ENCODE peak calls at places on chromosome 18, in five cellular contexts. L is renal cortical epithelial cell, X is substantia nigra, N is K562, R is body of pancreas. M is an unnamed sample.

GRCh38 chr18:74203811-74204210 is 55.5 kb downstream of the TIMM21 start:
- DNase-seq in N (no peak), R (no peak), L (no peak), X (no peak), M (no peak)

GRCh38 chr18:79512461-79513380 is 117.0 kb downstream of the NFATC1 start:
- DNase-seq in L (no peak), X (no peak), R (peak), N (no peak), M (no peak)

GRCh38 chr18:72674710-72675109 is 130.6 kb upstream of the CBLN2 start:
- DNase-seq in L (no peak), X (no peak), N (no peak), R (no peak), M (no peak)

GRCh38 chr18:3211236-3211992 is 8.4 kb downstream of the MYOM1 start:
- DNase-seq in X (no peak), L (peak), R (no peak), N (no peak), M (no peak)

GRCh38 chr18:71727909-71728308 is 816.2 kb downstream of the CBLN2 start:
- DNase-seq in N (no peak), R (no peak), L (no peak), X (no peak), M (no peak)

GRCh38 chr18:961644-962355 is 57.1 kb downstream of the ADCYAP1 start:
- DNase-seq in R (peak), L (peak), X (peak), N (peak), M (peak)

GRCh38 chr18:79935499-79935898 is 16.0 kb downstream of the SLC66A2 start:
- DNase-seq in L (no peak), X (no peak), N (no peak), R (peak), M (no peak)

GRCh38 chr18:13261658-13262357 is 43.2 kb downstream of the LDLRAD4 start:
- DNase-seq in L (no peak), N (no peak), R (no peak), X (no peak), M (no peak)

GRCh38 chr18:11148655-11149440 is 521 bp downstream of the PIEZO2 start:
- DNase-seq in R (no peak), X (no peak), L (no peak), N (no peak), M (no peak)

GRCh38 chr18:12750076-12750707 is 47.4 kb downstream of the PSMG2 start:
- DNase-seq in N (no peak), L (no peak), R (no peak), X (no peak), M (no peak)

GRCh38 chr18:31101148-31102019 is 837 bp downstream of the DSC2 start:
- DNase-seq in R (peak), X (peak), N (peak), L (no peak), M (no peak)

GRCh38 chr18:23883277-23883790 is 131.2 kb upstream of the TTC39C start:
- DNase-seq in N (no peak), L (no peak), R (no peak), X (no peak), M (no peak)

GRCh38 chr18:35507623-35508022 is 9.9 kb upstream of the INO80C start:
- DNase-seq in X (no peak), R (no peak), N (no peak), L (peak), M (no peak)

GRCh38 chr18:28176933-28177827 is at the start of gene CDH2:
- DNase-seq in R (peak), X (peak), L (peak), N (no peak), M (no peak)

GRCh38 chr18:13451208-13451530 is 232.6 kb downstream of the LDLRAD4 start:
- DNase-seq in R (no peak), X (no peak), L (no peak), N (no peak), M (no peak)

GRCh38 chr18:44826418-44827259 is 146.0 kb downstream of the SETBP1 start:
- DNase-seq in R (peak), L (peak), N (no peak), X (peak), M (no peak)

GRCh38 chr18:13680612-13681011 is 45.7 kb downstream of the FAM210A start:
- DNase-seq in R (no peak), X (peak), N (no peak), L (no peak), M (no peak)

GRCh38 chr18:3130344-3130743 is 89.4 kb downstream of the MYOM1 start:
- DNase-seq in N (no peak), X (no peak), R (no peak), L (no peak), M (no peak)

GRCh38 chr18:12842459-12843380 is 41.3 kb downstream of the PTPN2 start:
- DNase-seq in R (no peak), X (no peak), L (no peak), N (peak), M (no peak)

GRCh38 chr18:47747260-47747795 is 183.1 kb downstream of the SMAD2 start:
- DNase-seq in N (no peak), L (no peak), R (no peak), X (no peak), M (peak)

GRCh38 chr18:59395226-59396175 is 36.4 kb upstream of the LMAN1 start:
- DNase-seq in X (no peak), R (no peak), L (no peak), N (no peak), M (no peak)

GRCh38 chr18:75937306-75937705 is 509.8 kb upstream of the SMIM21 start:
- DNase-seq in N (no peak), R (no peak), L (no peak), X (no peak), M (no peak)

GRCh38 chr18:79497638-79498081 is 101.9 kb downstream of the NFATC1 start:
- DNase-seq in R (no peak), L (no peak), X (no peak), N (no peak), M (no peak)

GRCh38 chr18:26225022-26225693 is 1.1 kb upstream of the TAF4B start:
- DNase-seq in L (no peak), N (no peak), R (no peak), X (no peak), M (no peak)

GRCh38 chr18:21550510-21550970 is 50.0 kb downstream of the ESCO1 start:
- DNase-seq in L (no peak), R (no peak), X (no peak), N (no peak), M (no peak)

GRCh38 chr18:58661423-58661822 is 9.8 kb upstream of the MALT1 start:
- DNase-seq in N (no peak), L (no peak), X (no peak), R (no peak), M (no peak)

GRCh38 chr18:28204154-28204553 is 27.2 kb upstream of the CDH2 start:
- DNase-seq in X (no peak), L (peak), N (no peak), R (no peak), M (no peak)

GRCh38 chr18:54742654-54743053 is 85.6 kb upstream of the RAB27B start:
- DNase-seq in N (no peak), R (peak), L (peak), X (no peak), M (no peak)

GRCh38 chr18:55880617-55881016 is 292.6 kb upstream of the TCF4 start:
- DNase-seq in L (no peak), X (no peak), N (no peak), R (no peak), M (no peak)

GRCh38 chr18:12326711-12327460 is 18.8 kb downstream of the TUBB6 start:
- DNase-seq in L (no peak), N (no peak), R (no peak), X (no peak), M (no peak)

GRCh38 chr18:76572517-76573247 is 77.6 kb upstream of the ZNF516 start:
- DNase-seq in N (no peak), R (no peak), L (peak), X (no peak), M (no peak)

GRCh38 chr18:55869965-55870585 is 282.1 kb upstream of the TCF4 start:
- DNase-seq in L (no peak), N (no peak), X (no peak), R (no peak), M (no peak)

GRCh38 chr18:77055429-77056310 is 76.9 kb downstream of the MBP start:
- DNase-seq in X (no peak), R (no peak), N (no peak), L (peak), M (no peak)

GRCh38 chr18:79405019-79405780 is 9.5 kb downstream of the NFATC1 start:
- DNase-seq in L (no peak), N (no peak), X (no peak), R (no peak), M (no peak)

GRCh38 chr18:63963610-63964256 is 6.1 kb upstream of the SERPINB8 start:
- DNase-seq in R (peak), N (no peak), L (peak), X (peak), M (no peak)

GRCh38 chr18:35278969-35279368 is 11.1 kb downstream of the ZSCAN30 start:
- DNase-seq in X (no peak), N (no peak), L (no peak), R (no peak), M (no peak)

GRCh38 chr18:34978953-34979608 is 62.1 kb upstream of the MAPRE2 start:
- DNase-seq in X (peak), R (peak), N (peak), L (peak), M (peak)

GRCh38 chr18:62717059-62717849 is 1.9 kb downstream of the PHLPP1 start:
- DNase-seq in X (peak), R (peak), N (no peak), L (peak), M (peak)

GRCh38 chr18:12825230-12825629 is 58.8 kb downstream of the PTPN2 start:
- DNase-seq in X (no peak), R (no peak), N (no peak), L (no peak), M (no peak)